ENCODE peak calls at places on chromosome 11, in nine cellular contexts. L, T, O, Z, G, X, S, J and D are unnamed samples.

GRCh38 chr11:43983221-43983795 is 40.9 kb downstream of the C11orf96 start:
- DNase-seq in X (no peak), G (peak; percentile 52), L (no peak), O (no peak), T (peak; percentile 47), Z (no peak), J (no peak), S (no peak), D (no peak)

GRCh38 chr11:61926235-61926634 is 8.9 kb upstream of the RAB3IL1 start:
- DNase-seq in J (no peak), T (no peak), O (no peak), Z (no peak), X (no peak), S (no peak), G (no peak), L (no peak), D (no peak)

GRCh38 chr11:82854242-82854641 is 46.0 kb downstream of the PRCP start:
- DNase-seq in Z (no peak), J (no peak), L (no peak), G (no peak), S (no peak), O (no peak), X (no peak), T (peak; percentile 34), D (no peak)

GRCh38 chr11:127114035-127114434 is 113.5 kb upstream of the KIRREL3 start:
- DNase-seq in Z (no peak), O (no peak), X (no peak), T (no peak), S (no peak), J (no peak), L (no peak), G (no peak), D (no peak)

GRCh38 chr11:2295971-2296912 is 5.5 kb downstream of the C11orf21 start:
- DNase-seq in J (peak; percentile 54), O (no peak), T (no peak), L (no peak), Z (no peak), S (no peak), G (no peak), X (no peak), D (no peak)

GRCh38 chr11:115408036-115408911 is 95.9 kb downstream of the CADM1 start:
- DNase-seq in S (no peak), J (no peak), X (no peak), G (no peak), O (no peak), Z (no peak), T (no peak), L (no peak), D (peak; percentile 14)

GRCh38 chr11:115087791-115088190 is 409.5 kb downstream of the NXPE2 start:
- DNase-seq in S (no peak), G (no peak), O (no peak), J (no peak), T (no peak), L (no peak), Z (no peak), X (no peak), D (no peak)

GRCh38 chr11:35619754-35620640 is 1.7 kb downstream of the FJX1 start:
- DNase-seq in Z (no peak), J (no peak), X (no peak), O (peak; percentile 59), G (no peak), L (peak; percentile 22), T (no peak), S (no peak), D (no peak)

GRCh38 chr11:19646308-19646707 is 66.3 kb upstream of the NAV2 start:
- DNase-seq in T (peak; percentile 53), L (no peak), Z (no peak), S (no peak), X (no peak), G (no peak), O (no peak), J (no peak), D (no peak)

GRCh38 chr11:90204832-90205646 is 17.8 kb downstream of the CHORDC1 start:
- DNase-seq in X (no peak), L (peak; percentile 35), T (peak; percentile 69), G (no peak), O (no peak), S (peak; percentile 64), Z (no peak), J (no peak), D (no peak)

GRCh38 chr11:94771390-94771789 is 3.2 kb downstream of the AMOTL1 start:
- DNase-seq in L (no peak), X (no peak), T (peak; percentile 42), O (no peak), S (no peak), J (no peak), Z (no peak), G (no peak), D (no peak)

GRCh38 chr11:45063669-45064068 is 82.8 kb upstream of the PRDM11 start:
- DNase-seq in T (no peak), S (no peak), G (no peak), X (no peak), L (no peak), Z (no peak), O (no peak), J (no peak), D (no peak)

GRCh38 chr11:15821471-15821870 is 534.9 kb downstream of the SOX6 start:
- DNase-seq in J (no peak), G (no peak), X (no peak), S (no peak), Z (no peak), L (no peak), T (no peak), O (no peak), D (no peak)

GRCh38 chr11:74533421-74533820 is 39.9 kb upstream of the LIPT2 start:
- DNase-seq in G (no peak), J (no peak), S (no peak), O (no peak), T (no peak), Z (no peak), X (no peak), L (no peak), D (no peak)

GRCh38 chr11:795638-796564 is 2.2 kb downstream of the SLC25A22 start:
- DNase-seq in J (peak; percentile 78), Z (peak; percentile 57), S (peak; percentile 83), T (peak; percentile 96), L (no peak), X (no peak), G (no peak), O (peak; percentile 74), D (peak; percentile 34)

GRCh38 chr11:57667715-57668466 is at the start of gene ZDHHC5:
- DNase-seq in J (peak; percentile 100), T (peak; percentile 100), O (peak; percentile 100), X (peak; percentile 99), G (peak; percentile 95), S (peak; percentile 99), Z (peak; percentile 97), L (peak; percentile 97), D (peak; percentile 98)

GRCh38 chr11:122784325-122785155 is 53.8 kb upstream of the CRTAM start:
- DNase-seq in J (peak; percentile 64), O (no peak), T (peak; percentile 97), S (no peak), Z (peak; percentile 77), X (no peak), L (no peak), G (no peak), D (peak; percentile 79)

GRCh38 chr11:65389294-65389980 is 3.0 kb downstream of the FRMD8 start:
- DNase-seq in Z (no peak), G (no peak), O (no peak), J (no peak), T (peak; percentile 20), X (no peak), S (no peak), L (no peak), D (no peak)

GRCh38 chr11:35138949-35139881 is at the start of gene CD44:
- DNase-seq in Z (peak; percentile 54), J (peak; percentile 88), L (peak; percentile 41), S (no peak), G (no peak), X (no peak), T (peak; percentile 96), O (peak; percentile 63), D (peak; percentile 56)